ENCODE peak calls at places on chromosomes 11 and 22, in six cellular contexts. L is mesothelial cell of epicardium, O is GM12865, P is EL, T is brain microvascular endothelial cell, Q is adipocyte. R is an unnamed sample.

GRCh38 chr22:23124611-23125511 is 16.9 kb downstream of the RSPH14 start:
- DNase-seq in P (no peak), T (no peak), O (no peak), Q (no peak), L (no peak), R (no peak)

GRCh38 chr22:19568337-19569311 is 44.4 kb upstream of the CLDN5 start:
- DNase-seq in Q (peak), T (peak), P (peak), O (no peak), L (no peak), R (peak)

GRCh38 chr11:1916132-1916985 is 3.1 kb upstream of the TNNT3 start:
- DNase-seq in L (no peak), T (no peak), Q (no peak), O (peak), P (no peak), R (no peak)

GRCh38 chr11:130448416-130449068 is at the start of gene ADAMTS15:
- DNase-seq in O (peak), T (peak), P (peak), L (peak), Q (peak), R (peak)

GRCh38 chr11:88352139-88352538 is 14.6 kb upstream of the CTSC start:
- DNase-seq in O (no peak), P (peak), L (no peak), T (peak), Q (peak), R (peak)

GRCh38 chr11:68757711-68758110 is 6.4 kb upstream of the TESMIN start:
- DNase-seq in T (no peak), L (no peak), O (no peak), P (no peak), Q (no peak), R (no peak)

GRCh38 chr11:124829986-124830385 is 29.8 kb upstream of the MSANTD2 start:
- DNase-seq in O (no peak), Q (no peak), P (no peak), L (no peak), T (no peak), R (peak)

GRCh38 chr11:287821-288327 is 1.1 kb upstream of the PGGHG start:
- DNase-seq in P (no peak), T (no peak), O (no peak), L (no peak), Q (no peak), R (no peak)

GRCh38 chr11:86672007-86672621 is at the start of gene ME3:
- DNase-seq in Q (peak), O (peak), T (no peak), P (peak), L (peak), R (peak)

GRCh38 chr11:60978546-60979380 is 7.3 kb downstream of the CD6 start:
- DNase-seq in P (no peak), O (peak), T (no peak), Q (no peak), L (no peak), R (no peak)

GRCh38 chr11:65571940-65572339 is 398 bp upstream of the FAM89B start:
- DNase-seq in P (no peak), T (no peak), L (no peak), Q (peak), O (no peak), R (peak)

GRCh38 chr11:21928834-21929233 is 264.1 kb upstream of the ANO5 start:
- DNase-seq in Q (no peak), T (no peak), L (no peak), O (no peak), P (no peak), R (no peak)

GRCh38 chr11:19660076-19660475 is 52.6 kb upstream of the NAV2 start:
- DNase-seq in O (peak), Q (no peak), T (peak), L (no peak), P (peak), R (peak)

GRCh38 chr11:8036002-8036802 is 44.8 kb upstream of the TUB start:
- DNase-seq in O (no peak), Q (no peak), L (no peak), T (no peak), P (no peak), R (no peak)

R was measured in RPMI7951.